ENCODE peak calls at places on chromosomes 5 and 9, in four cellular contexts. E is foreskin fibroblast, B is RWPE1, Z is endothelial cell. C is an unnamed sample.

GRCh38 chr5:2125901-2126265 is 243.2 kb upstream of the IRX4 start:
- DNase-seq in E (no peak), Z (no peak), B (no peak), C (no peak)

GRCh38 chr5:78908173-78908901 is 76.8 kb downstream of the ARSB start:
- DNase-seq in B (no peak), Z (peak), E (peak), C (no peak)

GRCh38 chr9:125150349-125151245 is 7.3 kb upstream of the SCAI start:
- DNase-seq in B (no peak), Z (no peak), E (no peak), C (no peak)

GRCh38 chr5:12934722-12935121 is 1009.8 kb downstream of the DNAH5 start:
- DNase-seq in E (no peak), B (peak), Z (no peak), C (no peak)

GRCh38 chr5:178785999-178786398 is 55.5 kb upstream of the ZNF354A start:
- DNase-seq in E (peak), Z (no peak), B (peak), C (no peak)

GRCh38 chr5:18216729-18217128 is 582.5 kb downstream of the TAF11L14 start:
- DNase-seq in E (no peak), Z (no peak), B (no peak), C (no peak)

GRCh38 chr5:77925503-77925902 is 149.4 kb upstream of the TBCA start:
- DNase-seq in Z (no peak), B (no peak), E (no peak), C (no peak)

GRCh38 chr9:134165357-134166315 is 1.3 kb upstream of the RNU6ATAC start:
- DNase-seq in B (peak), Z (no peak), E (no peak), C (no peak)

GRCh38 chr9:13386324-13386723 is 106.8 kb upstream of the MPDZ start:
- DNase-seq in E (no peak), B (no peak), Z (no peak), C (no peak)

GRCh38 chr9:12716823-12717222 is 23.6 kb downstream of the TYRP1 start:
- DNase-seq in B (no peak), E (no peak), Z (no peak), C (no peak)

GRCh38 chr5:66324357-66324756 is 180.3 kb downstream of the SREK1 start:
- DNase-seq in E (no peak), Z (no peak), B (no peak), C (no peak)

GRCh38 chr5:146006470-146006869 is 70.1 kb downstream of the SH3RF2 start:
- DNase-seq in Z (no peak), E (no peak), B (no peak), C (no peak)

GRCh38 chr5:146007973-146008372 is 71.6 kb downstream of the SH3RF2 start:
- DNase-seq in B (no peak), Z (no peak), E (no peak), C (no peak)

GRCh38 chr5:146005723-146006122 is 69.3 kb downstream of the SH3RF2 start:
- DNase-seq in B (no peak), E (no peak), Z (no peak), C (no peak)

GRCh38 chr5:146007270-146007669 is 70.9 kb downstream of the SH3RF2 start:
- DNase-seq in B (no peak), Z (no peak), E (peak), C (no peak)

GRCh38 chr5:146009020-146009419 is 72.6 kb downstream of the SH3RF2 start:
- DNase-seq in E (no peak), Z (no peak), B (no peak), C (no peak)
- TF ChIP-seq CTCF in E (no peak), Z (no peak), B (no peak), C (no peak)

GRCh38 chr9:138065287-138065686 is 187.7 kb downstream of the CACNA1B start:
- DNase-seq in E (no peak), B (no peak), Z (no peak), C (no peak)

GRCh38 chr9:138064547-138064946 is 187.0 kb downstream of the CACNA1B start:
- DNase-seq in E (no peak), B (no peak), Z (no peak), C (no peak)

GRCh38 chr9:138067594-138068367 is 190.2 kb downstream of the CACNA1B start:
- DNase-seq in B (no peak), E (no peak), Z (no peak), C (peak)

GRCh38 chr9:138063785-138064184 is 186.2 kb downstream of the CACNA1B start:
- DNase-seq in E (no peak), B (no peak), Z (no peak), C (no peak)

GRCh38 chr9:138066049-138066448 is 188.5 kb downstream of the CACNA1B start:
- DNase-seq in Z (no peak), B (no peak), E (no peak), C (peak)
- TF ChIP-seq CTCF in Z (no peak), B (no peak), E (no peak), C (no peak)

DNA sequence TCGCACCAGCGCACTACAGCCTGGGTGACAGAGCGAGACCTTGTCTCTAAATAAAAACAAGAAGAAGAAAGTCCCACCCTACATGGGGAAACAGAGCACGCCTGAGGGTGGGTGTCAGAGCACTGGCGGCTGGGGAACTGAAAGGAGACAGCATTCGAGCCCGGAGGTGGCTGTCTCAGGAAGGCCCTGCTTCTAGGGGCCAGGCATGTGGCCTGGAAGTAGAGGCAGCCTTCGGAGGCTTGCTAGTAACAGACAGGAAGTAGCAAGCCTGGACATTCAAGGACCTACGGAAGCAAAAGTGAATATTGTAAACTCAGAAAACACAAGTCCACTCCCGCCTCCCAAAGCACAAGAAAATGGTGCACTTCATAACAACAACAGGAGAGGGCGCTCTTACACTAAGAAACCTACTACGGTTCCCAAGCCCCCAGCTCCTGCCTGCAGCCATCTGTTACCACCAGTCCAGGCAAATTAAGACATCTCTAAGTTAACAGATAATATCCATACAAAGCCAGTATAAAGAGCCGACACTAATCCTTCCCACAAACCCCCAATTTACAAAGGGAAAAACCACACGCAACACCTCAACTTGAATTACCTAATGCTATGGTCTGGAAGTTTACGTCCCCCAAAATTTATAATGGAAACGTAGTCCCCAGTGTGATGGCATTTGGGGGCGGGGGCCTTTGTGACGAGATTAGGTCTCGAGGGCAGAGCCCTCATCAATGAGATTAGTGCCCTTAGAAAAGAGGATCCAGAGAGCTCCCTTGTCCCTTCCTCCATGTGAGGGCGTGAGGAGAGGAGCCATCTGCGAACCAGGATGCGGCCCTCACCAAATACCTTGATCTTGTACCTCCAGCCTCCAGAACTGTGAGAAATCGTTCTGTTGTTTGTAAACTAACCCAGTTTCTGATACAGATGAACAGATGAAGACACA is 7.7 kb downstream of the RASGEF1C start:
- DNase-seq in Z (peak), B (no peak), E (no peak), C (peak)
- TF ChIP-seq CTCF in Z (peak), B (peak), E (no peak), C (peak)

GRCh38 chr9:4642351-4642750 is 19.7 kb upstream of the PLPP6 start:
- DNase-seq in B (no peak), Z (no peak), E (no peak), C (no peak)
- TF ChIP-seq CTCF in B (no peak), Z (no peak), E (no peak), C (no peak)

DNA sequence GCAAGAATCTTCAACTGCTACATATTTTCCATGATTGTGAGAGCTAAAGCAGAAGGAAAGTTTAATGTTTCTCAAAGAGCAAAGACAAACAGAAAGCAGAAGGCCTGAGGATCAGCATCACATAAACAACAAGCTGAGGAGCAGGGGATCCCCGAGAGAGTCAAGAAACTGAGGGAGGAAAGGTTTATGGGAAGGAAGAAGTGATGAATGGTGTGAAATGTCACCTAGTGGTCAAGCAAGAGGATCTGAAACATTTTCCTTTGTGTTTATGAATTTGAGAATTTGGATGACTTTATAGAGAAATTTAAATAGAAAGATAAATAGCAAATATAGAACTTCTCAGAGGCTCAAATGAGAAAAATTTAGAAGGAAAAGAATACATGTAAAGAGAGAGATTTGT is 481.9 kb downstream of the CHSY3 start:
- DNase-seq in E (no peak), Z (no peak), B (no peak), C (no peak)
- TF ChIP-seq CTCF in E (no peak), Z (no peak), B (no peak), C (peak)

GRCh38 chr5:61348437-61348836 is 16.4 kb downstream of the ZSWIM6 start:
- DNase-seq in Z (no peak), B (no peak), E (no peak), C (no peak)

GRCh38 chr5:61349935-61350334 is 17.9 kb downstream of the ZSWIM6 start:
- DNase-seq in Z (no peak), B (no peak), E (no peak), C (no peak)

GRCh38 chr5:61344187-61344944 is 12.3 kb downstream of the ZSWIM6 start:
- DNase-seq in E (no peak), B (no peak), Z (no peak), C (no peak)

GRCh38 chr5:61346511-61346910 is 14.5 kb downstream of the ZSWIM6 start:
- DNase-seq in Z (no peak), E (no peak), B (no peak), C (no peak)

GRCh38 chr5:61347088-61347487 is 15.0 kb downstream of the ZSWIM6 start:
- DNase-seq in B (no peak), Z (no peak), E (peak), C (no peak)
- TF ChIP-seq CTCF in B (no peak), Z (no peak), E (no peak), C (no peak)

C was measured in osteocyte.